ENCODE peak calls at places on chromosomes 5 and 9, in five cellular contexts. Z is cardiac muscle cell; Q is hepatocyte; D is testis; W is CD4-positive, CD25-positive, alpha-beta regulatory T cell. K is an unnamed sample. For H3K4me1, the result is how much of the 10 kb centered on the place peaks cover.

GRCh38 chr5:171895076-171895475 is 109.5 kb downstream of the SMIM23 start:
- DNase-seq in Z (no peak), D (no peak), W (no peak), Q (no peak), K (no peak)

GRCh38 chr5:94361832-94362754 is 256.3 kb downstream of the KIAA0825 start:
- DNase-seq in Z (no peak), D (no peak), W (no peak), Q (peak), K (no peak)

GRCh38 chr5:53482717-53483638 is 2.5 kb downstream of the FST start:
- DNase-seq in W (peak), D (peak), Z (peak), Q (peak), K (no peak)

GRCh38 chr5:163846512-163846911 is 341.1 kb downstream of the MAT2B start:
- DNase-seq in Z (peak), W (no peak), D (no peak), Q (no peak), K (no peak)

GRCh38 chr9:133787749-133788015 is 49.5 kb upstream of the SARDH start:
- DNase-seq in W (no peak), Z (peak), Q (peak), D (no peak), K (no peak)

GRCh38 chr9:70403166-70403565 is 11.3 kb downstream of the KLF9 start:
- DNase-seq in Z (no peak), Q (no peak), D (no peak), W (no peak), K (no peak)

GRCh38 chr9:75866273-75866871 is 24.1 kb upstream of the PCSK5 start:
- DNase-seq in Z (peak), D (peak), Q (peak), W (peak), K (peak)

GRCh38 chr5:33379757-33380156 is 61.0 kb upstream of the TARS1 start:
- DNase-seq in W (no peak), Z (peak), Q (peak), D (peak), K (peak)

GRCh38 chr5:123358751-123359150 is 64.5 kb downstream of the CEP120 start:
- DNase-seq in Q (peak), W (no peak), D (no peak), Z (no peak), K (no peak)

GRCh38 chr5:59039296-59040006 is 456.6 kb downstream of the RAB3C start:
- DNase-seq in D (peak), W (peak), Q (peak), Z (peak), K (peak)

GRCh38 chr9:89527084-89527483 is 29.2 kb upstream of the SEMA4D start:
- DNase-seq in W (no peak), Z (no peak), Q (no peak), D (no peak), K (no peak)

GRCh38 chr5:7955476-7955875 is 86.5 kb downstream of the MTRR start:
- DNase-seq in Q (no peak), D (no peak), Z (no peak), W (no peak), K (no peak)

GRCh38 chr5:99702565-99702964 is 773.8 kb upstream of the CHD1 start:
- DNase-seq in D (no peak), W (no peak), Q (no peak), Z (no peak), K (no peak)

GRCh38 chr5:110086658-110087388 is 397.1 kb downstream of the MAN2A1 start:
- DNase-seq in D (peak), W (peak), Q (peak), Z (peak), K (peak)

GRCh38 chr5:98372351-98372750 is 401.1 kb upstream of the RGMB start:
- DNase-seq in W (no peak), D (no peak), Z (peak), Q (no peak), K (no peak)

GRCh38 chr5:172733179-172733973 is 37.6 kb downstream of the DUSP1 start:
- DNase-seq in Q (peak), D (peak), Z (peak), W (no peak), K (peak)

GRCh38 chr5:41843456-41844112 is 26.6 kb downstream of the OXCT1 start:
- DNase-seq in D (peak), W (peak), Q (peak), Z (peak), K (peak)

GRCh38 chr9:133449760-133450159 is 10.0 kb upstream of the CACFD1 start:
- DNase-seq in D (no peak), Z (no peak), Q (peak), W (no peak), K (no peak)

GRCh38 chr5:167813381-167813780 is 478.1 kb upstream of the WWC1 start:
- DNase-seq in Z (no peak), Q (peak), W (no peak), D (no peak), K (no peak)

GRCh38 chr9:20117985-20118384 is 329.1 kb upstream of the SLC24A2 start:
- DNase-seq in Z (no peak), W (no peak), Q (no peak), D (no peak), K (no peak)

GRCh38 chr5:33470544-33470943 is 29.8 kb downstream of the TARS1 start:
- DNase-seq in Z (peak), W (no peak), Q (peak), D (peak), K (no peak)

GRCh38 chr5:129406440-129406839 is 53.7 kb upstream of the ADAMTS19 start:
- DNase-seq in D (no peak), W (no peak), Q (no peak), Z (peak), K (no peak)

GRCh38 chr5:149854881-149855280 is 89.7 kb downstream of the PDE6A start:
- DNase-seq in Q (no peak), D (no peak), W (no peak), Z (no peak), K (peak)

GRCh38 chr5:54649041-54649504 is 131.5 kb downstream of the SNX18 start:
- DNase-seq in D (no peak), Z (no peak), W (no peak), Q (no peak), K (no peak)

GRCh38 chr9:32707326-32707725 is 71.9 kb upstream of the TAF1L start:
- DNase-seq in D (no peak), Q (no peak), Z (no peak), W (no peak), K (no peak)

GRCh38 chr5:118554991-118555390 is 433.4 kb downstream of the DTWD2 start:
- DNase-seq in Z (no peak), D (no peak), W (no peak), Q (no peak), K (no peak)

GRCh38 chr5:97115932-97116331 is 26.5 kb downstream of the LIX1 start:
- DNase-seq in Z (no peak), Q (no peak), W (no peak), D (no peak), K (no peak)

GRCh38 chr5:172444626-172445365 is 9.5 kb downstream of the SH3PXD2B start:
- DNase-seq in Z (no peak), W (no peak), Q (no peak), D (no peak), K (no peak)

GRCh38 chr5:126544087-126544740 is 50.8 kb downstream of the ALDH7A1 start:
- DNase-seq in Q (peak), D (peak), W (peak), Z (peak), K (no peak)

GRCh38 chr9:127937383-127938297 is at the start of gene DPM2:
- DNase-seq in Q (peak), Z (peak), D (peak), W (peak), K (peak)

GRCh38 chr5:173707392-173707791 is 90.9 kb upstream of the BOD1 start:
- DNase-seq in W (no peak), D (peak), Z (peak), Q (no peak), K (no peak)

GRCh38 chr9:75624984-75625383 is 265.5 kb upstream of the PCSK5 start:
- DNase-seq in D (no peak), Z (no peak), W (no peak), Q (no peak), K (no peak)

DNA sequence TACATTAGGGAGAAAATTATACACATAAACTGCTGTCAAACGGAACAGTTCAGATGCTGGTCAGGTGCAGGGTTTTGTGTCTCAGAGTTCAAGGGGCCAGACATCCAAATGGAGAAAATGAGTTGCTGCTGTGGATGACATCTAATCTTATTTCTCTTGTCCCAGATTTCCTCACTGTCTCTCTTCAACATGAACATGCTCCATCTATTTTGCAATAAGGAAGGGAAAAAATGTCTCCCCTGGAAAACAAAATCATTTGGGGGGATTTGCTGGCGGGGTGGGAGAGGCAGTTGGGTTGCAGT is 51.2 kb downstream of the SHB start:
- DNase-seq in W (no peak), D (no peak), Z (no peak), Q (no peak), K (no peak)
- H3K4me1 ChIP-seq in W (under half), D (under half), Z (under half), Q (half or more), K (half or more)

GRCh38 chr9:110895141-110895912 is 142.9 kb downstream of the LPAR1 start:
- DNase-seq in Z (no peak), D (peak), Q (no peak), W (no peak), K (no peak)
- H3K27ac ChIP-seq in Z (no peak), D (peak), Q (no peak), W (no peak), K (no peak)

GRCh38 chr5:5751496-5751895 is 329.0 kb downstream of the ICE1 start:
- DNase-seq in Z (no peak), D (no peak), Q (no peak), W (no peak), K (no peak)
- H3K4me1 ChIP-seq in Z (under half), D (under half), Q (under half), W (under half), K (under half)

GRCh38 chr5:134195666-134196065 is 18.9 kb upstream of the SKP1 start:
- DNase-seq in Q (no peak), Z (no peak), D (no peak), W (no peak), K (no peak)
- H3K27ac ChIP-seq in Q (no peak), Z (peak), D (no peak), W (no peak), K (no peak)

GRCh38 chr9:14939378-14939777 is 29.1 kb upstream of the FREM1 start:
- DNase-seq in Z (no peak), D (no peak), Q (no peak), W (no peak), K (peak)

GRCh38 chr9:14935917-14936316 is 25.7 kb upstream of the FREM1 start:
- DNase-seq in D (no peak), Q (peak), W (no peak), Z (no peak), K (no peak)

GRCh38 chr9:14942037-14942436 is 31.8 kb upstream of the FREM1 start:
- DNase-seq in W (no peak), Z (peak), Q (peak), D (no peak), K (no peak)

GRCh38 chr9:14945351-14945750 is 35.1 kb upstream of the FREM1 start:
- DNase-seq in W (no peak), Z (no peak), Q (no peak), D (no peak), K (no peak)

DNA sequence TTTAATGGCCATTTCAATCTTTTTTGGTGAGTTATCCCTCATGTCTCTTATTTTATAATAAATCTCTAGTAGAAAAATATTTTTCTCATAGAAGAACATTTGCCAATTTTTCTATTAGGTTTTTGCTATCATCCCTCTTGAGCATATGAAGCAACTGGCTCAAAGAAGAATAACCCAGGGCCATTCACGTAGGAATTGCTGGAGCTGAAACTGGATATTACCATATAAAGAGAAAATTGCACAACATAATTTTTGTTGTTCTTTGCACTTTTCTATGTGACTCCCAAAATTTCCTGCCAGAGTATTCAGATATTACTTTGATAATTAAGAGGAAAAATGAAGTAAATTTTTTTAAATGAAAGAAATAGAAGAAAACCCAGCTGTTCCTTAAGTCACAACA is 31.3 kb upstream of the FREM1 start:
- DNase-seq in W (no peak), D (no peak), Z (no peak), Q (no peak), K (no peak)
- H3K4me1 ChIP-seq in W (under half), D (under half), Z (under half), Q (under half), K (under half)